ENCODE peak calls at places on chromosomes 3 and 15, in ten cellular contexts. Q is SK-N-SH, N is sigmoid colon, C is spleen, D is HCT116, J is Panc1, H is HL-60, M is endothelial cell of umbilical vein, W is esophagus muscularis mucosa, U is GM23338. B is an unnamed sample.

GRCh38 chr3:80688814-80689213 is 921.0 kb upstream of the ROBO1 start:
- DNase-seq in Q (peak; percentile 7), N (no peak), C (no peak), D (no peak), J (no peak), H (no peak), M (peak; percentile 65), W (no peak), U (peak; percentile 19), B (no peak)

GRCh38 chr3:100082108-100082642 is 32.1 kb downstream of the FILIP1L start:
- DNase-seq in Q (no peak), N (no peak), C (no peak), D (no peak), J (no peak), H (no peak), M (no peak), W (no peak), U (no peak), B (no peak)

GRCh38 chr3:151379083-151379734 is 5.3 kb downstream of the P2RY12 start:
- DNase-seq in Q (peak; percentile 8), N (no peak), C (no peak), D (peak; percentile 10), J (peak; percentile 13), H (no peak), M (peak; percentile 10), W (no peak), U (peak; percentile 69), B (peak; percentile 11)

GRCh38 chr3:138440137-138440536 is 5.7 kb downstream of the ESYT3 start:
- DNase-seq in Q (peak; percentile 29), N (no peak), C (no peak), D (no peak), J (no peak), H (no peak), M (no peak), W (no peak), U (peak; percentile 28), B (no peak)

GRCh38 chr3:42061711-42062408 is 29.3 kb upstream of the TRAK1 start:
- DNase-seq in Q (no peak), N (peak; percentile 92), C (no peak), D (peak; percentile 68), J (no peak), H (no peak), M (peak; percentile 90), W (no peak), U (peak; percentile 74), B (peak; percentile 72)

GRCh38 chr3:45034612-45035252 is 8.6 kb downstream of the CLEC3B start:
- DNase-seq in Q (no peak), N (peak; percentile 82), C (peak; percentile 88), D (no peak), J (no peak), H (peak; percentile 81), M (no peak), W (no peak), U (no peak), B (peak; percentile 62)

GRCh38 chr3:177491301-177492031 is 294.2 kb upstream of the TBL1XR1 start:
- DNase-seq in Q (peak; percentile 55), N (no peak), C (no peak), D (no peak), J (no peak), H (no peak), M (peak; percentile 54), W (no peak), U (no peak), B (no peak)

GRCh38 chr3:184158394-184158793 is 3.2 kb downstream of the DVL3 start:
- DNase-seq in Q (no peak), N (no peak), C (peak; percentile 41), D (no peak), J (no peak), H (no peak), M (no peak), W (no peak), U (no peak), B (no peak)

GRCh38 chr3:35919160-35919559 is 279.8 kb downstream of the ARPP21 start:
- DNase-seq in Q (no peak), N (no peak), C (no peak), D (no peak), J (no peak), H (no peak), M (no peak), W (no peak), U (no peak), B (no peak)

GRCh38 chr3:5010140-5010539 is 30.9 kb downstream of the BHLHE40 start:
- DNase-seq in Q (no peak), N (no peak), C (no peak), D (no peak), J (no peak), H (no peak), M (no peak), W (no peak), U (no peak), B (no peak)

GRCh38 chr15:101725073-101725472 is 800 bp upstream of the TARS3 start:
- DNase-seq in Q (no peak), N (no peak), C (no peak), D (no peak), J (no peak), H (no peak), M (peak; percentile 3), W (no peak), U (no peak), B (no peak)

DNA sequence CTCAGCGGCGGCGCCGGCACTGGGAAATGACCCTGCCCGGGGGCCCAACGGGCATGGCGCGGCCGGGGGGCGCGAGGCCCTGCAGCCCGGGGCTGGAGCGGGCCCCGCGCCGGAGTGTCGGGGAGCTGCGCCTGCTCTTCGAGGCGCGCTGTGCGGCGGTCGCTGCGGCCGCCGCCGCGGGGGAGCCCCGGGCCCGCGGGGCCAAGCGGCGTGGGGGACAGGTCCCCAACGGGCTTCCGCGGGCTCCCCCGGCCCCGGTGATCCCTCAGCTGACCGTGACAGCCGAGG is 172 bp downstream of the ITPKA start:
- DNase-seq in Q (no peak), N (no peak), C (no peak), D (no peak), J (no peak), H (no peak), M (no peak), W (no peak), U (no peak), B (no peak)
- H3K27ac ChIP-seq in Q (no peak overlapping the region), N (no peak overlapping the region), C (no peak overlapping the region), D (peak overlapping the region; percentile 76), J (no peak overlapping the region), H (no peak overlapping the region), M (no peak overlapping the region), W (no peak overlapping the region), U (no peak overlapping the region), B (peak overlapping the region; percentile 88)

GRCh38 chr15:99010743-99011142 is 3.2 kb upstream of the PGPEP1L start:
- DNase-seq in Q (no peak), N (no peak), C (no peak), D (no peak), J (no peak), H (no peak), M (no peak), W (no peak), U (no peak), B (no peak)

GRCh38 chr15:99015677-99016568 is 8.3 kb upstream of the PGPEP1L start:
- DNase-seq in Q (peak; percentile 30), N (no peak), C (no peak), D (no peak), J (no peak), H (no peak), M (no peak), W (no peak), U (peak; percentile 57), B (no peak)

GRCh38 chr15:99017322-99017701 is 9.7 kb upstream of the PGPEP1L start:
- DNase-seq in Q (no peak), N (no peak), C (no peak), D (no peak), J (no peak), H (no peak), M (no peak), W (peak; percentile 70), U (no peak), B (no peak)

GRCh38 chr15:99016680-99017321 is 9.2 kb upstream of the PGPEP1L start:
- DNase-seq in Q (peak; percentile 42), N (no peak), C (no peak), D (no peak), J (peak; percentile 50), H (no peak), M (no peak), W (peak; percentile 88), U (peak; percentile 32), B (no peak)

GRCh38 chr15:99014803-99015676 is 7.4 kb upstream of the PGPEP1L start:
- DNase-seq in Q (peak; percentile 78), N (peak; percentile 80), C (peak; percentile 84), D (peak; percentile 36), J (no peak), H (no peak), M (peak; percentile 41), W (peak; percentile 86), U (peak; percentile 88), B (peak; percentile 47)
- TF ChIP-seq POLR2AphosphoS5 in Q (no peak), N (no peak), C (no peak), D (peak; percentile 68), J (no peak), H (no peak), M (no peak), W (peak; percentile 25), U (peak; percentile 47), B (no peak)

DNA sequence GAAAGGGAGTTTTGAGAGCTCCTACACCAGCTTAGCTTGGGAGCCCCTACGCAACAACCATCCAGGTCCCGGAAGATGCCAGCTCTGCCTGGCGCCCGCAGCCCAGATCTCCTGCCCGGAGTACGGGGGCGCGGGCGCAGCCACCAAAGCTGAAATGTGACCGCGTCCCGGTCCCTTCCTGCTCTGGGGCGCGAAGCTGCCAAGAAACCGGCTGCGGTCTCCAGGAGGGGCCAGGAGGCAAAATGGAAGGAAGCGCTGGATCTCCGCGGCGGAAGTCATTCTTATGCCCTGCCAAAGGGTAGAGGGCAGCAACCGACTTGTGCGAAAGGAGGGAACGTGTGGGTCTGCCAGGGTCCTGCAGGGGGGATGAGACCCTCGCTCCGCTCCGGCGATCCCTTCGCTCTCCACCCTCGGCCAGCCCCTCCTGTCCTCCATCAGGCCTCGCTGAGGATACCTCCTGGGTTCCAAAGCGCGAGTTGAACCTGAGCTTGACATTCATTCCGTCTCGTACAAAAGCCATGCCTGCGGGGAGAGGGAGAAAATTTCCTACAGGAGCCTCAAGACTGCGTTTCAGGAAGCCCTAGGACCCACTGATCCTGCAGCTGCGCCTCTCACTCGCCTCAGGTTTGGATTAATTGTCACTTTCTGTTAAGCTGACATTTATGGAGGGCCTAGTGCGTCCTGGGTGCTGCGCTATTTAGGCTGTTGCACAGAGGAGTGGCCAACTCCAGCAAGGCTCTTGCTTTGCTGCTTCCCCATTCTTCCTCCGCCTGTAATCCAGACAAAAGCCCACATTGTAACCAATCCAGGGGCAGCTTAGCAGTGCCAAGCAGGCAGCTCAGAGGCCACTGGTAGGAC is 98.3 kb upstream of the VGLL3 start:
- DNase-seq in Q (peak; percentile 37), N (peak; percentile 89), C (peak; percentile 82), D (no peak), J (peak; percentile 28), H (no peak), M (peak; percentile 3), W (no peak), U (peak; percentile 68), B (peak; percentile 37)
- H3K27ac ChIP-seq in Q (no peak overlapping the region), N (peak overlapping the region; percentile 87), C (peak overlapping the region; percentile 13), D (no peak overlapping the region), J (peak overlapping the region; percentile 90), H (no peak overlapping the region), M (no peak overlapping the region), W (peak overlapping the region; percentile 68), U (no peak overlapping the region), B (peak overlapping the region; percentile 53)

DNA sequence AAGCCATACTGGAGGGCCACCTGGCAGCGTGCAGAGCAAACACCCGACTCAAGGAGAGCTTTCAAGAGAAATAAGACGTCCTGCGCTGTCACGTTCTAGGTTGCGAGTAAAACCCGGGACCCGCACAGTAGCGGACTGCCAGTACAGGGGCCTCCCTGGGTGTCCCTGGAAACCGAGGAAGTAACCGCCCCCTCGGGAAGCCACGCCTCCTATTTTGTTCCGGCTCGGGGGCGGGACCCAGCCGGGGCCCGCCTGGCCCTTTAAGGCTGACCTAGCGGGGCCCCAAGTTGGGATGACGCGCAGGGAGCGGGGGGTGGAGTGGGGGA is 218 bp upstream of the MAPKAPK3 start:
- DNase-seq in Q (peak; percentile 93), N (peak; percentile 97), C (peak; percentile 98), D (peak; percentile 84), J (no peak), H (peak; percentile 89), M (peak; percentile 84), W (peak; percentile 99), U (peak; percentile 97), B (peak; percentile 97)
- TF ChIP-seq POLR2AphosphoS5 in Q (no peak), N (no peak), C (peak; percentile 68), D (peak; percentile 47), J (no peak), H (no peak), M (peak; percentile 13), W (peak; percentile 71), U (no peak), B (no peak)